ENCODE peak calls at places on chromosome 11, in ten cellular contexts. S is Daoy; D is T-cell; I is foreskin fibroblast; V is neural crest cell; X is naive thymus-derived CD8-positive, alpha-beta T cell; U is naive thymus-derived CD4-positive, alpha-beta T cell; R is colonic mucosa; M is NB4; F is choroid plexus epithelial cell. O is an unnamed sample.

GRCh38 chr11:64436025-64436424 is 77.1 kb downstream of the RPS6KA4 start:
- DNase-seq in S (peak; percentile 31), D (no peak), V (no peak), I (no peak), R (no peak), U (no peak), F (peak; percentile 13), X (no peak), M (no peak), O (no peak)

GRCh38 chr11:75558939-75559843 is 2.9 kb upstream of the SERPINH1 start:
- DNase-seq in M (no peak), F (peak; percentile 93), S (peak; percentile 68), U (no peak), X (no peak), I (peak; percentile 68), R (peak; percentile 62), V (no peak), D (no peak), O (no peak)

GRCh38 chr11:22792497-22792896 is 37.1 kb downstream of the SVIP start:
- DNase-seq in X (no peak), R (no peak), M (peak; percentile 25), U (no peak), D (no peak), F (peak; percentile 43), V (no peak), S (peak; percentile 71), I (peak; percentile 35), O (no peak)

GRCh38 chr11:71990721-71991120 is 8.0 kb upstream of the IL18BP start:
- DNase-seq in M (no peak), S (no peak), U (no peak), D (no peak), X (no peak), I (no peak), R (no peak), F (no peak), V (no peak), O (no peak)

GRCh38 chr11:15987044-15987443 is 369.3 kb downstream of the SOX6 start:
- DNase-seq in F (no peak), S (no peak), D (no peak), X (no peak), I (no peak), R (no peak), V (no peak), U (no peak), M (no peak), O (no peak)

GRCh38 chr11:100961633-100962032 is 168.0 kb downstream of the PGR start:
- DNase-seq in M (no peak), I (no peak), X (no peak), V (no peak), F (peak; percentile 13), S (peak; percentile 7), D (no peak), R (no peak), U (no peak), O (no peak)

GRCh38 chr11:8006349-8006977 is 19.3 kb downstream of the EIF3F start:
- DNase-seq in S (peak; percentile 64), F (peak; percentile 84), I (peak; percentile 63), D (peak; percentile 29), M (peak; percentile 57), V (peak; percentile 56), X (peak; percentile 31), R (peak; percentile 65), U (no peak), O (peak; percentile 82)

GRCh38 chr11:68300076-68300830 is 12.1 kb upstream of the LRP5 start:
- DNase-seq in S (no peak), M (no peak), X (no peak), F (no peak), V (no peak), R (no peak), I (no peak), D (no peak), U (no peak), O (no peak)

GRCh38 chr11:113148076-113148475 is 166.3 kb upstream of the TTC12 start:
- DNase-seq in M (no peak), S (no peak), F (no peak), U (no peak), R (no peak), X (no peak), I (no peak), V (no peak), D (no peak), O (no peak)

GRCh38 chr11:36147491-36147890 is 141.7 kb downstream of the COMMD9 start:
- DNase-seq in R (no peak), M (no peak), U (no peak), X (no peak), S (no peak), V (no peak), F (peak; percentile 58), I (no peak), D (no peak), O (no peak)

GRCh38 chr11:124837491-124837856 is 27.8 kb upstream of the ROBO3 start:
- DNase-seq in S (peak; percentile 67), D (no peak), F (peak; percentile 94), R (peak; percentile 30), I (peak; percentile 82), U (no peak), X (peak; percentile 27), V (peak; percentile 16), M (peak; percentile 70), O (peak; percentile 72)

GRCh38 chr11:27215471-27216267 is 147.3 kb downstream of the CCDC34 start:
- DNase-seq in X (no peak), F (no peak), R (peak; percentile 13), V (no peak), U (no peak), D (no peak), I (no peak), S (peak; percentile 58), M (no peak), O (no peak)

GRCh38 chr11:74322667-74323066 is 11.2 kb upstream of the P4HA3 start:
- DNase-seq in D (no peak), F (peak; percentile 45), R (peak; percentile 38), S (no peak), V (no peak), M (no peak), I (no peak), U (no peak), X (no peak), O (no peak)

GRCh38 chr11:69253028-69253427 is 40.9 kb upstream of the MYEOV start:
- DNase-seq in V (no peak), I (peak; percentile 51), F (peak; percentile 48), R (no peak), S (peak; percentile 81), M (no peak), X (no peak), U (no peak), D (no peak), O (no peak)

GRCh38 chr11:32152821-32153220 is 61.9 kb downstream of the RCN1 start:
- DNase-seq in F (no peak), R (no peak), X (no peak), M (no peak), I (no peak), S (no peak), U (no peak), D (no peak), V (no peak), O (no peak)

GRCh38 chr11:116512841-116513240 is 259.9 kb downstream of the BUD13 start:
- DNase-seq in D (no peak), M (no peak), U (no peak), X (no peak), F (no peak), R (no peak), S (no peak), V (no peak), I (no peak), O (no peak)

GRCh38 chr11:84800755-84801346 is 826.3 kb downstream of the DLG2 start:
- DNase-seq in F (peak; percentile 78), M (no peak), U (no peak), S (no peak), D (no peak), V (no peak), X (no peak), I (peak; percentile 2), R (no peak), O (no peak)

GRCh38 chr11:19432370-19433163 is 191.8 kb upstream of the E2F8 start:
- DNase-seq in D (no peak), U (no peak), X (no peak), F (peak; percentile 95), V (no peak), I (peak; percentile 86), M (peak; percentile 34), S (peak; percentile 83), R (no peak), O (peak; percentile 41)

GRCh38 chr11:1777737-1778136 is 14.0 kb upstream of the CTSD start:
- DNase-seq in I (no peak), V (no peak), R (no peak), D (no peak), X (no peak), M (peak; percentile 83), F (no peak), U (no peak), S (no peak), O (no peak)

O was measured in Karpas-422.